ENCODE peak calls at places on chromosomes 3 and 15, in five cellular contexts. I is ascending aorta, G is thoracic aorta, K is trophoblast cell, R is heart left ventricle. V is an unnamed sample.

GRCh38 chr15:78299302-78300102 is at the start of gene SKIC8:
- DNase-seq in I (peak; percentile 68), G (peak; percentile 51), K (peak; percentile 98), R (peak; percentile 94), V (peak; percentile 88)

GRCh38 chr3:100869787-100870186 is 123.4 kb downstream of the ABI3BP start:
- DNase-seq in I (no peak), G (no peak), K (no peak), R (no peak), V (no peak)

GRCh38 chr3:80338366-80338765 is 570.6 kb upstream of the ROBO1 start:
- DNase-seq in I (no peak), G (no peak), K (no peak), R (no peak), V (no peak)

GRCh38 chr15:82298032-82298431 is 35.4 kb downstream of the SAXO2 start:
- DNase-seq in I (no peak), G (no peak), K (no peak), R (no peak), V (no peak)

GRCh38 chr15:101047301-101047781 is 128.2 kb downstream of the LRRK1 start:
- DNase-seq in I (no peak), G (no peak), K (no peak), R (peak; percentile 21), V (no peak)

GRCh38 chr3:108088697-108089096 is 2.1 kb downstream of the CD47 start:
- DNase-seq in I (no peak), G (no peak), K (no peak), R (no peak), V (no peak)

GRCh38 chr3:150023239-150023636 is 52.5 kb upstream of the PFN2 start:
- DNase-seq in I (no peak), G (no peak), K (no peak), R (no peak), V (no peak)

GRCh38 chr3:18988619-18989229 is 159.6 kb upstream of the KCNH8 start:
- DNase-seq in I (no peak), G (no peak), K (peak; percentile 54), R (no peak), V (no peak)

GRCh38 chr3:111541391-111541790 is 606 bp upstream of the CD96 start:
- DNase-seq in I (no peak), G (no peak), K (no peak), R (no peak), V (no peak)

GRCh38 chr3:30607032-30607833 is 832 bp downstream of the TGFBR2 start:
- DNase-seq in I (no peak), G (no peak), K (peak; percentile 54), R (peak; percentile 83), V (peak; percentile 48)

GRCh38 chr3:194058189-194058571 is 77.8 kb upstream of the HES1 start:
- DNase-seq in I (no peak), G (no peak), K (peak; percentile 37), R (peak; percentile 71), V (no peak)

GRCh38 chr15:65414841-65415621 is 7.7 kb downstream of the IGDCC4 start:
- DNase-seq in I (no peak), G (no peak), K (no peak), R (peak; percentile 64), V (no peak)

GRCh38 chr3:142647856-142648255 is 51.7 kb downstream of the PLS1 start:
- DNase-seq in I (no peak), G (no peak), K (no peak), R (no peak), V (no peak)

GRCh38 chr3:66673305-66673704 is 172.5 kb upstream of the LRIG1 start:
- DNase-seq in I (no peak), G (no peak), K (no peak), R (no peak), V (no peak)

GRCh38 chr3:172259191-172259590 is 189.1 kb downstream of the GHSR start:
- DNase-seq in I (no peak), G (no peak), K (peak; percentile 54), R (peak; percentile 52), V (no peak)

GRCh38 chr3:20573175-20573574 is 387.2 kb upstream of the SGO1 start:
- DNase-seq in I (no peak), G (no peak), K (no peak), R (no peak), V (no peak)

GRCh38 chr15:40769310-40770146 is at the start of gene C15orf62:
- DNase-seq in I (no peak), G (no peak), K (no peak), R (no peak), V (no peak)

GRCh38 chr15:40313531-40314398 is 6.0 kb upstream of the PLCB2 start:
- DNase-seq in I (no peak), G (no peak), K (no peak), R (peak; percentile 80), V (no peak)

GRCh38 chr15:36678308-36678707 is 98.9 kb downstream of the CDIN1 start:
- DNase-seq in I (no peak), G (no peak), K (no peak), R (no peak), V (no peak)

GRCh38 chr3:143084856-143085731 is 34.5 kb upstream of the CHST2 start:
- DNase-seq in I (no peak), G (no peak), K (peak; percentile 23), R (no peak), V (no peak)

GRCh38 chr15:48306639-48307038 is 24.6 kb upstream of the DUT start:
- DNase-seq in I (no peak), G (no peak), K (no peak), R (no peak), V (no peak)

GRCh38 chr3:25830373-25831305 is 40.7 kb downstream of the OXSM start:
- DNase-seq in I (no peak), G (no peak), K (no peak), R (no peak), V (no peak)

GRCh38 chr3:49554639-49555265 is 475 bp downstream of the BSN start:
- DNase-seq in I (no peak), G (no peak), K (peak; percentile 64), R (peak; percentile 56), V (peak; percentile 54)

GRCh38 chr15:72341361-72341760 is 21.4 kb upstream of the CELF6 start:
- DNase-seq in I (no peak), G (no peak), K (no peak), R (no peak), V (no peak)

GRCh38 chr3:106323586-106323985 is 454.8 kb upstream of the CBLB start:
- DNase-seq in I (no peak), G (no peak), K (no peak), R (no peak), V (no peak)

GRCh38 chr3:179882322-179882721 is 154.4 kb downstream of the PEX5L start:
- DNase-seq in I (no peak), G (no peak), K (no peak), R (no peak), V (no peak)

GRCh38 chr3:133506215-133506901 is 67.1 kb upstream of the CDV3 start:
- DNase-seq in I (no peak), G (no peak), K (no peak), R (no peak), V (no peak)

GRCh38 chr15:31326729-31327673 is at the start of gene KLF13:
- DNase-seq in I (no peak), G (no peak), K (peak; percentile 76), R (peak; percentile 82), V (peak; percentile 77)

GRCh38 chr15:28982886-28983285 is 97.1 kb downstream of the APBA2 start:
- DNase-seq in I (no peak), G (no peak), K (no peak), R (no peak), V (no peak)

GRCh38 chr15:37877851-37878577 is 56.4 kb upstream of the TMCO5A start:
- DNase-seq in I (no peak), G (no peak), K (peak; percentile 37), R (no peak), V (no peak)

GRCh38 chr15:61685971-61686370 is 374.3 kb downstream of the VPS13C start:
- DNase-seq in I (no peak), G (no peak), K (no peak), R (no peak), V (no peak)

GRCh38 chr3:11718582-11719405 is 75.1 kb upstream of the VGLL4 start:
- DNase-seq in I (no peak), G (peak; percentile 32), K (peak; percentile 76), R (peak; percentile 51), V (peak; percentile 4)

DNA sequence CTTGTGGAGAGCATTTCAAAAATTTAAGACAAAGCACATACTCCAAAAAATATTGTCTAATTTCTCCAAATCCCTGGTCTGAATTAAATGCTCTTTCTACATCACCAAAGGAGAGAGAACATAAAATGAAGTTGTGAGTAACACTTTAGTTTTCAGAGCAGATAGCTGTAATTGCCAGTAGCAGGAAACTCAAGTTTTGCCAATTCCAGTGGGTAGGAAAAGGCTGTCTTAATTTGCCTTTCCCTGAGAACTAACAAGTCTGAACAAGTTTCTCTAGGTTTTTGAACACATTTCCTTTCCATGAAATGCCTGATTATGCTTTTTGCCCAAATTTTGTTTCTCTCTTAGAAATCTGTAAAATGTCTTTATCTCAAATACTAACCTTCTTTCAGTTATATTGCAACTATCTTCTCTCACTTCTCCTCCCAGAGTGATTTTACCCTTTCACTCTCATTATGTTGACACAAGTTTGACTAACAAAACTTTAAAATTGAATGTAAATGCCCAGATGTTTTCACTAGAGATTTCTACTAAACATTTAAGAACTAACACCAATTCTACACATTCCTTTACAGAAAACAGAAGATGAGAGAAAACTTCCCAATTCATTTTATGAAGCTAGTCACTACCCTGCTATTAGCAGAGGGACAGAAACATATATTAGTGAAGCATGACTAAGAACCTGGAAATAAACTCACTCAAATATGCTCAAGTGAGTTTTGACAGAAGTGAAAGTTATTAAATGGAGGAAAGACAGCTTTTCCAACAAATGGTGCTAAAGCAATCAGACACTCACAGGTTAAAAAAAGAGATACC is 38.4 kb downstream of the RFX7 start:
- DNase-seq in I (no peak), G (no peak), K (no peak), R (no peak), V (no peak)
- H3K9me3 ChIP-seq in I (no peaks in the 10 kb centered on the region), G (no peaks in the 10 kb centered on the region), K (no peaks in the 10 kb centered on the region), R (no peaks in the 10 kb centered on the region), V (no peaks in the 10 kb centered on the region)

GRCh38 chr15:25184356-25185155 is 229.8 kb downstream of the SNRPN start:
- DNase-seq in I (no peak), G (no peak), K (no peak), R (no peak), V (no peak)
- H3K9me3 ChIP-seq in I (no peaks in the 10 kb centered on the region), G (peaks cover 5% of the 10 kb centered on the region), K (peaks cover 93% of the 10 kb centered on the region), R (peaks cover 7% of the 10 kb centered on the region), V (no peaks in the 10 kb centered on the region)

DNA sequence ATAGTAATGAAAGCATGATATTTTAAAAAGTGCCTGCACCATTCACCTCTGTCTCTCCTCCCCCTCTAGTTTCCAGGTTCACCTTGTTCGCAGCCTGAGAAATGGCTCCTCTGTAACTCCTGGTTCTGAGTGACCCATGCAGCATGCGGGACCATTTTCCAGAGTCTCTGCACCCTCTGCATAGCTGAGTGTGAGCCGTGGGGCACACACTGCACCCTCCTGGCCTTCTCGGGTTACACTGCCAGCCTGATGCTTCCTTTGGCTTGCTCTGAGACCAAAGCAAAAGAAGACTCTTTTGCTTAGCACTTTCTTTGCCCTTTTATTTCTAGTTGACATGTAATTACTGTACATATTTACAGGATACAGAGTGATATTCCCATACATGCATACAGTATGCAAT is 287.3 kb downstream of the GABRG3 start:
- DNase-seq in I (no peak), G (no peak), K (no peak), R (no peak), V (no peak)
- H3K9me3 ChIP-seq in I (no peaks in the 10 kb centered on the region), G (no peaks in the 10 kb centered on the region), K (peaks cover 2% of the 10 kb centered on the region), R (no peaks in the 10 kb centered on the region), V (no peaks in the 10 kb centered on the region)

GRCh38 chr15:25243800-25244097 is 195.1 kb downstream of the UBE3A start:
- DNase-seq in I (no peak), G (no peak), K (no peak), R (no peak), V (no peak)
- H3K9me3 ChIP-seq in I (no peaks in the 10 kb centered on the region), G (no peaks in the 10 kb centered on the region), K (peaks cover 87% of the 10 kb centered on the region), R (no peaks in the 10 kb centered on the region), V (no peaks in the 10 kb centered on the region)

V was measured in T-helper 17 cell.